ENCODE peak calls at places on chromosome 7, in ten cellular contexts. H is NCI-H1092, E is midbrain, R is NCI-H1105, D is amniotic stem cell, B is breast epithelium, V is progenitor cell of endocrine pancreas, C is NAMALWA, O is NCI-H1417, J is NCI-H460. F is an unnamed sample.

GRCh38 chr7:65247491-65247890 is 126.2 kb upstream of the ZNF92 start:
- DNase-seq in H (no peak), E (no peak), R (no peak), D (no peak), B (no peak), V (no peak), C (no peak), O (no peak), J (no peak), F (no peak)

GRCh38 chr7:121479466-121479865 is 83.4 kb upstream of the FAM3C start:
- DNase-seq in H (no peak), E (no peak), R (no peak), D (no peak), B (no peak), V (no peak), C (no peak), O (no peak), J (no peak), F (no peak)

GRCh38 chr7:47458057-47458456 is 123.9 kb downstream of the TNS3 start:
- DNase-seq in H (no peak), E (no peak), R (no peak), D (no peak), B (no peak), V (no peak), C (no peak), O (no peak), J (no peak), F (no peak)

GRCh38 chr7:17275749-17276671 is 22.4 kb upstream of the AHR start:
- DNase-seq in H (no peak), E (no peak), R (no peak), D (peak), B (no peak), V (no peak), C (no peak), O (no peak), J (no peak), F (no peak)

GRCh38 chr7:17941171-17941490 is 837 bp upstream of the SNX13 start:
- DNase-seq in H (peak), E (no peak), R (peak), D (no peak), B (no peak), V (no peak), C (peak), O (peak), J (no peak), F (no peak)

GRCh38 chr7:114922151-114922651 is 307 bp downstream of the MDFIC start:
- DNase-seq in H (no peak), E (no peak), R (peak), D (peak), B (no peak), V (peak), C (no peak), O (peak), J (peak), F (no peak)

GRCh38 chr7:3149231-3149960 is 105.7 kb upstream of the CARD11 start:
- DNase-seq in H (no peak), E (no peak), R (no peak), D (no peak), B (no peak), V (no peak), C (no peak), O (no peak), J (no peak), F (no peak)

GRCh38 chr7:155457544-155458316 is at the start of gene EN2:
- DNase-seq in H (peak), E (no peak), R (no peak), D (no peak), B (no peak), V (no peak), C (no peak), O (peak), J (no peak), F (no peak)

GRCh38 chr7:100719523-100720319 is 547 bp upstream of the EPO start:
- DNase-seq in H (no peak), E (no peak), R (no peak), D (peak), B (no peak), V (no peak), C (no peak), O (peak), J (peak), F (no peak)

GRCh38 chr7:158284121-158284520 is 303.5 kb downstream of the PTPRN2 start:
- DNase-seq in H (no peak), E (no peak), R (no peak), D (no peak), B (peak), V (no peak), C (no peak), O (no peak), J (no peak), F (no peak)

GRCh38 chr7:80885774-80886173 is 33.1 kb downstream of the SEMA3C start:
- DNase-seq in H (no peak), E (peak), R (no peak), D (no peak), B (no peak), V (no peak), C (no peak), O (peak), J (no peak), F (no peak)

GRCh38 chr7:121960678-121961461 is 87.9 kb downstream of the PTPRZ1 start:
- DNase-seq in H (no peak), E (peak), R (no peak), D (peak), B (no peak), V (no peak), C (no peak), O (peak), J (no peak), F (no peak)

GRCh38 chr7:48244902-48245301 is 73.6 kb downstream of the ABCA13 start:
- DNase-seq in H (no peak), E (peak), R (no peak), D (no peak), B (no peak), V (no peak), C (no peak), O (no peak), J (no peak), F (no peak)

GRCh38 chr7:128892521-128893250 is 17.8 kb downstream of the KCP start:
- DNase-seq in H (no peak), E (no peak), R (no peak), D (no peak), B (no peak), V (no peak), C (no peak), O (no peak), J (no peak), F (no peak)

GRCh38 chr7:50920031-50920635 is 137.4 kb upstream of the GRB10 start:
- DNase-seq in H (no peak), E (no peak), R (no peak), D (no peak), B (no peak), V (no peak), C (no peak), O (no peak), J (no peak), F (no peak)

GRCh38 chr7:118626739-118627138 is 402.2 kb downstream of the ANKRD7 start:
- DNase-seq in H (no peak), E (no peak), R (no peak), D (no peak), B (no peak), V (no peak), C (peak), O (no peak), J (no peak), F (no peak)

GRCh38 chr7:1716263-1717094 is 46.4 kb downstream of the ELFN1 start:
- DNase-seq in H (no peak), E (no peak), R (no peak), D (no peak), B (no peak), V (no peak), C (no peak), O (peak), J (no peak), F (no peak)

GRCh38 chr7:26900283-26900682 is 35.9 kb upstream of the SKAP2 start:
- DNase-seq in H (peak), E (no peak), R (peak), D (no peak), B (no peak), V (no peak), C (no peak), O (peak), J (no peak), F (no peak)

GRCh38 chr7:16460789-16461465 is 4.6 kb downstream of the SOSTDC1 start:
- DNase-seq in H (no peak), E (no peak), R (no peak), D (no peak), B (no peak), V (no peak), C (no peak), O (no peak), J (no peak), F (no peak)

GRCh38 chr7:149307775-149308501 is 45.9 kb downstream of the ZNF783 start:
- DNase-seq in H (no peak), E (no peak), R (no peak), D (no peak), B (no peak), V (no peak), C (no peak), O (no peak), J (no peak), F (no peak)

GRCh38 chr7:104240400-104240799 is 32.6 kb upstream of the ORC5 start:
- DNase-seq in H (peak), E (no peak), R (peak), D (no peak), B (no peak), V (no peak), C (no peak), O (peak), J (no peak), F (no peak)

GRCh38 chr7:121366852-121367431 is 29.2 kb downstream of the FAM3C start:
- DNase-seq in H (no peak), E (peak), R (peak), D (no peak), B (no peak), V (no peak), C (peak), O (peak), J (peak), F (no peak)

GRCh38 chr7:73429218-73429617 is 4.4 kb upstream of the FZD9 start:
- DNase-seq in H (peak), E (no peak), R (peak), D (no peak), B (no peak), V (no peak), C (no peak), O (peak), J (no peak), F (no peak)

GRCh38 chr7:121337398-121337797 is 8.6 kb downstream of the WNT16 start:
- DNase-seq in H (no peak), E (no peak), R (no peak), D (no peak), B (no peak), V (no peak), C (no peak), O (peak), J (peak), F (no peak)

GRCh38 chr7:11026452-11027359 is 53.0 kb downstream of the PHF14 start:
- DNase-seq in H (no peak), E (no peak), R (no peak), D (no peak), B (no peak), V (no peak), C (no peak), O (peak), J (no peak), F (no peak)

GRCh38 chr7:123355576-123356195 is 155.9 kb upstream of the SLC13A1 start:
- DNase-seq in H (no peak), E (peak), R (no peak), D (no peak), B (no peak), V (no peak), C (peak), O (no peak), J (peak), F (no peak)

GRCh38 chr7:48899932-48900331 is 24.4 kb upstream of the CDC14C start:
- DNase-seq in H (no peak), E (no peak), R (no peak), D (no peak), B (no peak), V (no peak), C (no peak), O (no peak), J (no peak), F (no peak)

GRCh38 chr7:137696376-137696775 is 150.4 kb downstream of the DGKI start:
- DNase-seq in H (no peak), E (no peak), R (no peak), D (no peak), B (no peak), V (no peak), C (no peak), O (no peak), J (no peak), F (no peak)

GRCh38 chr7:42123716-42124115 is 113.3 kb downstream of the GLI3 start:
- DNase-seq in H (no peak), E (no peak), R (no peak), D (no peak), B (no peak), V (no peak), C (no peak), O (no peak), J (no peak), F (no peak)

GRCh38 chr7:151342811-151343210 is 1.2 kb downstream of the NUB1 start:
- DNase-seq in H (no peak), E (no peak), R (no peak), D (no peak), B (no peak), V (no peak), C (peak), O (no peak), J (no peak), F (no peak)

GRCh38 chr7:47635091-47636090 is 53.5 kb upstream of the TNS3 start:
- DNase-seq in H (peak), E (peak), R (peak), D (no peak), B (peak), V (no peak), C (no peak), O (peak), J (peak), F (no peak)

GRCh38 chr7:33886100-33886623 is 19.2 kb upstream of the BMPER start:
- DNase-seq in H (no peak), E (no peak), R (no peak), D (no peak), B (no peak), V (peak), C (peak), O (peak), J (no peak), F (no peak)

GRCh38 chr7:22884911-22885823 is 62.5 kb upstream of the TOMM7 start:
- DNase-seq in H (no peak), E (no peak), R (no peak), D (no peak), B (no peak), V (no peak), C (peak), O (no peak), J (no peak), F (peak)

GRCh38 chr7:30062587-30062986 is 34.4 kb downstream of the PLEKHA8 start:
- DNase-seq in H (no peak), E (peak), R (peak), D (no peak), B (no peak), V (no peak), C (peak), O (peak), J (peak), F (no peak)

GRCh38 chr7:47581821-47582747 is at the start of gene TNS3:
- DNase-seq in H (peak), E (no peak), R (no peak), D (no peak), B (no peak), V (peak), C (peak), O (peak), J (no peak), F (no peak)

GRCh38 chr7:1592299-1592842 is 22.5 kb upstream of the PSMG3 start:
- DNase-seq in H (no peak), E (no peak), R (no peak), D (no peak), B (no peak), V (no peak), C (peak), O (peak), J (no peak), F (no peak)

GRCh38 chr7:95669513-95669912 is 73.2 kb upstream of the PDK4 start:
- DNase-seq in H (no peak), E (no peak), R (no peak), D (no peak), B (no peak), V (no peak), C (no peak), O (no peak), J (no peak), F (no peak)

GRCh38 chr7:130314305-130314704 is 21.3 kb downstream of the CPA4 start:
- DNase-seq in H (no peak), E (no peak), R (no peak), D (no peak), B (no peak), V (no peak), C (no peak), O (no peak), J (no peak), F (no peak)

F was measured in caudate nucleus.